ENCODE peak calls at places on chromosome 5, in nine cellular contexts. J, E, U, C, T, P, M, X and L are unnamed samples.

GRCh38 chr5:80034962-80035821 is at the start of gene THBS4:
- DNase-seq in T (no peak), E (no peak), U (no peak), X (no peak), M (no peak), P (no peak), C (no peak), J (no peak), L (no peak)

GRCh38 chr5:121525731-121526130 is 326.0 kb upstream of the FTMT start:
- DNase-seq in U (no peak), T (no peak), X (no peak), P (no peak), M (no peak), E (no peak), J (no peak), C (peak; percentile 1), L (peak; percentile 40)

GRCh38 chr5:40904205-40904993 is 4.9 kb upstream of the C7 start:
- DNase-seq in T (no peak), E (peak; percentile 8), U (peak; percentile 93), C (peak; percentile 58), P (peak; percentile 23), X (peak; percentile 55), J (peak; percentile 79), M (peak; percentile 3), L (peak; percentile 81)

GRCh38 chr5:73485715-73486114 is 12.5 kb upstream of the BTF3 start:
- DNase-seq in U (no peak), T (no peak), M (no peak), E (no peak), J (no peak), C (no peak), P (no peak), X (peak; percentile 10), L (no peak)

GRCh38 chr5:83197326-83197725 is 120.0 kb downstream of the XRCC4 start:
- DNase-seq in J (no peak), C (no peak), U (no peak), P (no peak), E (no peak), T (no peak), X (no peak), M (no peak), L (no peak)

GRCh38 chr5:73039082-73039481 is 81.3 kb upstream of the TMEM171 start:
- DNase-seq in E (no peak), U (no peak), P (no peak), M (no peak), X (no peak), C (no peak), J (peak; percentile 15), T (no peak), L (no peak)

GRCh38 chr5:167869125-167869524 is 422.3 kb upstream of the WWC1 start:
- DNase-seq in M (no peak), U (no peak), C (no peak), J (no peak), P (no peak), E (no peak), X (no peak), T (no peak), L (no peak)

GRCh38 chr5:321726-322251 is 275 bp downstream of the AHRR start:
- DNase-seq in E (no peak), T (no peak), X (no peak), M (no peak), J (no peak), P (no peak), U (no peak), C (no peak), L (no peak)

GRCh38 chr5:111735829-111736228 is 21.2 kb downstream of the NREP start:
- DNase-seq in T (no peak), E (no peak), X (peak; percentile 91), P (peak; percentile 65), J (peak; percentile 83), C (peak; percentile 99), U (peak; percentile 88), M (no peak), L (peak; percentile 81)

GRCh38 chr5:62306494-62307363 is 723 bp downstream of the KIF2A start:
- DNase-seq in P (peak; percentile 74), T (peak; percentile 47), X (no peak), E (peak; percentile 53), U (peak; percentile 46), J (peak; percentile 36), M (peak; percentile 58), C (peak; percentile 44), L (peak; percentile 13)

GRCh38 chr5:51495672-51496071 is 112.4 kb downstream of the ISL1 start:
- DNase-seq in T (no peak), M (no peak), J (peak; percentile 10), X (peak; percentile 86), E (no peak), P (no peak), U (peak; percentile 15), C (no peak), L (peak; percentile 42)

GRCh38 chr5:89950234-89950633 is 459.3 kb downstream of the CETN3 start:
- DNase-seq in X (no peak), E (no peak), C (no peak), U (no peak), J (no peak), T (no peak), P (no peak), M (no peak), L (no peak)

GRCh38 chr5:127313847-127314473 is 23.4 kb downstream of the MEGF10 start:
- DNase-seq in P (peak; percentile 80), X (peak; percentile 36), T (peak; percentile 39), C (peak; percentile 42), M (no peak), E (peak; percentile 11), J (peak; percentile 72), U (peak; percentile 72), L (peak; percentile 58)

GRCh38 chr5:143025376-143025775 is 255.2 kb downstream of the ARHGAP26 start:
- DNase-seq in J (no peak), X (no peak), E (no peak), M (no peak), P (no peak), C (no peak), T (no peak), U (no peak), L (no peak)

GRCh38 chr5:149838881-149839739 is 105.5 kb downstream of the PDE6A start:
- DNase-seq in T (no peak), J (peak; percentile 64), M (no peak), X (peak; percentile 91), P (no peak), U (peak; percentile 53), E (no peak), C (peak; percentile 63), L (no peak)

GRCh38 chr5:107456281-107456715 is 214.4 kb downstream of the EFNA5 start:
- DNase-seq in U (no peak), P (no peak), X (peak; percentile 97), M (no peak), C (peak; percentile 44), E (no peak), J (no peak), T (no peak), L (no peak)

GRCh38 chr5:16179936-16180788 is 571 bp upstream of the MARCHF11 start:
- DNase-seq in X (no peak), E (no peak), M (peak; percentile 15), P (no peak), T (no peak), U (no peak), J (no peak), C (no peak), L (no peak)

GRCh38 chr5:79201206-79201605 is 34.7 kb upstream of the JMY start:
- DNase-seq in E (no peak), M (no peak), P (no peak), C (no peak), X (no peak), J (peak; percentile 61), T (no peak), U (no peak), L (no peak)